ENCODE peak calls at places on chromosomes 11 and 22, in ten cellular contexts. One of them, this sample, is unnamed.

GRCh38 chr22:33842421-33843094 is 77.7 kb downstream of the LARGE1 start:
- DNase-seq in iPS-NIHi11: no peak
- DNase-seq in AG08395: no peak
- DNase-seq in EH: no peak
- DNase-seq in G401: no peak
- DNase-seq in tibial nerve: no peak
- DNase-seq in activated CD4-positive, CD25-positive, alpha-beta regulatory T cell: no peak
- DNase-seq in foreskin fibroblast: no peak
- DNase-seq in vagina: no peak
- DNase-seq in T-cell: no peak
- DNase-seq in this sample: no peak

GRCh38 chr11:11427185-11427944 is 74.3 kb upstream of the CSNK2A3 start:
- DNase-seq in iPS-NIHi11: no peak
- DNase-seq in AG08395: peak
- DNase-seq in EH: no peak
- DNase-seq in G401: no peak
- DNase-seq in tibial nerve: no peak
- DNase-seq in activated CD4-positive, CD25-positive, alpha-beta regulatory T cell: no peak
- DNase-seq in foreskin fibroblast: no peak
- DNase-seq in vagina: no peak
- DNase-seq in T-cell: no peak
- DNase-seq in this sample: no peak

GRCh38 chr11:59573216-59573615 is 42.4 kb downstream of the OSBP start:
- DNase-seq in iPS-NIHi11: no peak
- DNase-seq in AG08395: peak
- DNase-seq in EH: peak
- DNase-seq in G401: no peak
- DNase-seq in tibial nerve: no peak
- DNase-seq in activated CD4-positive, CD25-positive, alpha-beta regulatory T cell: no peak
- DNase-seq in foreskin fibroblast: peak
- DNase-seq in vagina: no peak
- DNase-seq in T-cell: no peak
- DNase-seq in this sample: no peak

GRCh38 chr11:59557940-59558643 is 46.8 kb downstream of the OR4D9 start:
- DNase-seq in iPS-NIHi11: no peak
- DNase-seq in AG08395: no peak
- DNase-seq in EH: no peak
- DNase-seq in G401: no peak
- DNase-seq in tibial nerve: no peak
- DNase-seq in activated CD4-positive, CD25-positive, alpha-beta regulatory T cell: no peak
- DNase-seq in foreskin fibroblast: no peak
- DNase-seq in vagina: no peak
- DNase-seq in T-cell: no peak
- DNase-seq in this sample: no peak

GRCh38 chr11:109112748-109113378 is 309.1 kb upstream of the C11orf87 start:
- DNase-seq in iPS-NIHi11: no peak
- DNase-seq in AG08395: no peak
- DNase-seq in EH: no peak
- DNase-seq in G401: no peak
- DNase-seq in tibial nerve: no peak
- DNase-seq in activated CD4-positive, CD25-positive, alpha-beta regulatory T cell: no peak
- DNase-seq in foreskin fibroblast: no peak
- DNase-seq in vagina: no peak
- DNase-seq in T-cell: no peak
- DNase-seq in this sample: no peak

GRCh38 chr11:78666675-78667129 is 92.0 kb upstream of the NARS2 start:
- DNase-seq in iPS-NIHi11: no peak
- DNase-seq in AG08395: peak
- DNase-seq in EH: peak
- DNase-seq in G401: no peak
- DNase-seq in tibial nerve: no peak
- DNase-seq in activated CD4-positive, CD25-positive, alpha-beta regulatory T cell: no peak
- DNase-seq in foreskin fibroblast: peak
- DNase-seq in vagina: no peak
- DNase-seq in T-cell: no peak
- DNase-seq in this sample: no peak

GRCh38 chr11:11568651-11569229 is 53.1 kb downstream of the GALNT18 start:
- DNase-seq in iPS-NIHi11: no peak
- DNase-seq in AG08395: no peak
- DNase-seq in EH: no peak
- DNase-seq in G401: no peak
- DNase-seq in tibial nerve: no peak
- DNase-seq in activated CD4-positive, CD25-positive, alpha-beta regulatory T cell: no peak
- DNase-seq in foreskin fibroblast: no peak
- DNase-seq in vagina: no peak
- DNase-seq in T-cell: no peak
- DNase-seq in this sample: no peak

GRCh38 chr11:34105957-34106504 is 602 bp downstream of the NAT10 start:
- DNase-seq in iPS-NIHi11: no peak
- DNase-seq in AG08395: peak
- DNase-seq in EH: peak
- DNase-seq in G401: peak
- DNase-seq in tibial nerve: no peak
- DNase-seq in activated CD4-positive, CD25-positive, alpha-beta regulatory T cell: no peak
- DNase-seq in foreskin fibroblast: no peak
- DNase-seq in vagina: no peak
- DNase-seq in T-cell: no peak
- DNase-seq in this sample: no peak

GRCh38 chr11:130431337-130431773 is 2.9 kb upstream of the ADAMTS8 start:
- DNase-seq in iPS-NIHi11: peak
- DNase-seq in AG08395: peak
- DNase-seq in EH: peak
- DNase-seq in G401: peak
- DNase-seq in tibial nerve: peak
- DNase-seq in activated CD4-positive, CD25-positive, alpha-beta regulatory T cell: no peak
- DNase-seq in foreskin fibroblast: peak
- DNase-seq in vagina: no peak
- DNase-seq in T-cell: peak
- DNase-seq in this sample: peak

GRCh38 chr11:29432719-29433325 is 584.0 kb downstream of the KCNA4 start:
- DNase-seq in iPS-NIHi11: peak
- DNase-seq in AG08395: peak
- DNase-seq in EH: peak
- DNase-seq in G401: peak
- DNase-seq in tibial nerve: no peak
- DNase-seq in activated CD4-positive, CD25-positive, alpha-beta regulatory T cell: no peak
- DNase-seq in foreskin fibroblast: no peak
- DNase-seq in vagina: no peak
- DNase-seq in T-cell: no peak
- DNase-seq in this sample: peak

GRCh38 chr22:43260346-43260745 is 73.4 kb upstream of the TTLL12 start:
- DNase-seq in iPS-NIHi11: peak
- DNase-seq in AG08395: no peak
- DNase-seq in EH: no peak
- DNase-seq in G401: no peak
- DNase-seq in tibial nerve: no peak
- DNase-seq in activated CD4-positive, CD25-positive, alpha-beta regulatory T cell: no peak
- DNase-seq in foreskin fibroblast: no peak
- DNase-seq in vagina: no peak
- DNase-seq in T-cell: no peak
- DNase-seq in this sample: no peak

GRCh38 chr11:77147668-77148321 is 19.7 kb downstream of the MYO7A start:
- DNase-seq in iPS-NIHi11: peak
- DNase-seq in AG08395: peak
- DNase-seq in EH: no peak
- DNase-seq in G401: no peak
- DNase-seq in tibial nerve: no peak
- DNase-seq in activated CD4-positive, CD25-positive, alpha-beta regulatory T cell: no peak
- DNase-seq in foreskin fibroblast: no peak
- DNase-seq in vagina: no peak
- DNase-seq in T-cell: peak
- DNase-seq in this sample: no peak

GRCh38 chr11:44572884-44573283 is 7.4 kb downstream of the CD82 start:
- DNase-seq in iPS-NIHi11: no peak
- DNase-seq in AG08395: no peak
- DNase-seq in EH: no peak
- DNase-seq in G401: no peak
- DNase-seq in tibial nerve: no peak
- DNase-seq in activated CD4-positive, CD25-positive, alpha-beta regulatory T cell: no peak
- DNase-seq in foreskin fibroblast: no peak
- DNase-seq in vagina: no peak
- DNase-seq in T-cell: no peak
- DNase-seq in this sample: no peak

This sample was measured in KG1.